ENCODE peak calls at places on chromosomes 6 and 20, in four cellular contexts. Q is GM12878, K is HepG2, Z is K562. A is an unnamed sample.

GRCh38 chr6:155872961-155873360 is 417.3 kb upstream of the NOX3 start:
- DNase-seq in Q (no peak), Z (no peak), K (no peak), A (no peak)

GRCh38 chr6:54335871-54336270 is 27.6 kb downstream of the TINAG start:
- DNase-seq in Q (no peak), Z (no peak), K (peak; percentile 1), A (no peak)

GRCh38 chr6:52497652-52498408 is 77.7 kb downstream of the EFHC1 start:
- DNase-seq in Z (no peak), K (no peak), Q (peak; percentile 95), A (no peak)

GRCh38 chr6:16420715-16421461 is 182.5 kb downstream of the GMPR start:
- DNase-seq in K (no peak), Z (no peak), Q (peak; percentile 97), A (no peak)

GRCh38 chr20:19233025-19233794 is 20.8 kb downstream of the SLC24A3 start:
- DNase-seq in Q (no peak), Z (no peak), K (no peak), A (no peak)

GRCh38 chr6:169665289-169665688 is 36.5 kb downstream of the WDR27 start:
- DNase-seq in Z (no peak), K (no peak), Q (no peak), A (no peak)

GRCh38 chr6:161168281-161168891 is 105.5 kb downstream of the AGPAT4 start:
- DNase-seq in Q (no peak), K (no peak), Z (no peak), A (no peak)

GRCh38 chr6:121592955-121593665 is 157.7 kb downstream of the GJA1 start:
- DNase-seq in Q (no peak), K (no peak), Z (no peak), A (no peak)

GRCh38 chr6:13589801-13590200 is 15.4 kb downstream of the SIRT5 start:
- DNase-seq in K (no peak), Z (no peak), Q (no peak), A (no peak)

GRCh38 chr6:118284736-118285360 is 263.2 kb upstream of the PLN start:
- DNase-seq in Z (no peak), Q (no peak), K (no peak), A (no peak)

GRCh38 chr6:118905851-118906250 is 11.9 kb downstream of the ASF1A start:
- DNase-seq in K (no peak), Q (no peak), Z (no peak), A (no peak)

GRCh38 chr6:158110986-158111385 is 57.1 kb downstream of the SERAC1 start:
- DNase-seq in K (no peak), Q (no peak), Z (no peak), A (no peak)

GRCh38 chr20:57217802-57218201 is 48.6 kb downstream of the BMP7 start:
- DNase-seq in Q (no peak), Z (no peak), K (no peak), A (no peak)

GRCh38 chr6:42616716-42617115 is 52.9 kb downstream of the UBR2 start:
- DNase-seq in K (no peak), Q (no peak), Z (no peak), A (no peak)

GRCh38 chr20:58921564-58921963 is 59.5 kb upstream of the NELFCD start:
- DNase-seq in Q (no peak), Z (no peak), K (no peak), A (no peak)

GRCh38 chr20:14178952-14179351 is 158.5 kb downstream of the FLRT3 start:
- DNase-seq in Z (no peak), K (no peak), Q (no peak), A (no peak)

GRCh38 chr6:31940256-31940664 is 5.6 kb upstream of the CFB start:
- DNase-seq in Q (no peak), K (peak; percentile 78), Z (no peak), A (no peak)

GRCh38 chr20:43909211-43909610 is 5.4 kb upstream of the TOX2 start:
- DNase-seq in Z (no peak), Q (no peak), K (no peak), A (no peak)

GRCh38 chr6:83884523-83884922 is 25.0 kb downstream of the CYB5R4 start:
- DNase-seq in Z (peak; percentile 62), K (peak; percentile 27), Q (peak; percentile 37), A (no peak)

GRCh38 chr6:166097914-166098522 is 69.6 kb downstream of the TBXT start:
- DNase-seq in K (peak; percentile 29), Z (peak; percentile 63), Q (no peak), A (peak; percentile 89)

GRCh38 chr6:13988049-13988738 is 63.4 kb downstream of the RNF182 start:
- DNase-seq in Q (no peak), K (no peak), Z (no peak), A (no peak)

GRCh38 chr6:30724906-30725667 is 4.9 kb downstream of the TUBB start:
- DNase-seq in Z (no peak), Q (no peak), K (no peak), A (no peak)

GRCh38 chr20:50801747-50802125 is 6.9 kb downstream of the BCAS4 start:
- DNase-seq in Q (no peak), K (no peak), Z (no peak), A (no peak)

GRCh38 chr6:72552938-72553337 is 68.9 kb upstream of the KCNQ5 start:
- DNase-seq in Q (no peak), K (no peak), Z (peak; percentile 30), A (no peak)

GRCh38 chr6:153790881-153791473 is 248.1 kb upstream of the OPRM1 start:
- DNase-seq in K (peak; percentile 37), Q (no peak), Z (no peak), A (peak; percentile 29)

GRCh38 chr6:135624402-135625297 is 127.1 kb upstream of the AHI1 start:
- DNase-seq in Z (no peak), Q (no peak), K (no peak), A (no peak)
- TF ChIP-seq MAX in Z (no peak), Q (no peak), K (no peak), A (no peak)

DNA sequence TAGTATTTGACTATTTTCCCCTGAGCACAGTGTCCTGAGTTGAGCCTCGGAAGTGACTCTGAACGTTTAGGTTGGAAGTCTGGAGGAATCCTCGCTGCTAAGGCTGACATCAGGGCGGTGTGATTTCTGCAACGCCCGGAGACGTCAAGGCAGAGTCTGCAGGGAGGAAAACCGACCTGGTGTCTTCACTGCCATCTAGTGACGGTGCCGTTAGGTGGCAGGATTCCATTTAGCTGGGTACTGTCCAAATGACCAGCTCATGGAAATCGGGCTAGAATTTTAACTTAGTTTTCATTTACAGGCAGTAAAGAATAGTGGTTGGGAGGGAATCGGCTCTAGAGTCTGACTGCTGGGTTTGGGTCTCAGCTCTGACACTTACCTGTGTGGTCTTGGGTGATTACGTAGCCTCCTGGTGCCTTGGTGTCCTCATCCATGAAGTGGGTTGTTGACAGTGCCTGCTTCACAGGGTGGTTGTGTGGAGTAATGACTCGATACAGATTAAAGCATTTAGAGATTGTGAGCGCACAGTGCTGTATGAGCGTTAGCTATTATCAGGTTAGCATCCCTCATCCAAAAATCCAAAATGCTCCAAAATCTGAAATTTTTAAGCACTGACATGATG is 35.0 kb downstream of the FOXF2 start:
- DNase-seq in K (peak; percentile 54), Q (no peak), Z (peak; percentile 57), A (peak; percentile 68)
- TF ChIP-seq CREM in K (no peak), Q (no peak), Z (no peak), A (no peak)

DNA sequence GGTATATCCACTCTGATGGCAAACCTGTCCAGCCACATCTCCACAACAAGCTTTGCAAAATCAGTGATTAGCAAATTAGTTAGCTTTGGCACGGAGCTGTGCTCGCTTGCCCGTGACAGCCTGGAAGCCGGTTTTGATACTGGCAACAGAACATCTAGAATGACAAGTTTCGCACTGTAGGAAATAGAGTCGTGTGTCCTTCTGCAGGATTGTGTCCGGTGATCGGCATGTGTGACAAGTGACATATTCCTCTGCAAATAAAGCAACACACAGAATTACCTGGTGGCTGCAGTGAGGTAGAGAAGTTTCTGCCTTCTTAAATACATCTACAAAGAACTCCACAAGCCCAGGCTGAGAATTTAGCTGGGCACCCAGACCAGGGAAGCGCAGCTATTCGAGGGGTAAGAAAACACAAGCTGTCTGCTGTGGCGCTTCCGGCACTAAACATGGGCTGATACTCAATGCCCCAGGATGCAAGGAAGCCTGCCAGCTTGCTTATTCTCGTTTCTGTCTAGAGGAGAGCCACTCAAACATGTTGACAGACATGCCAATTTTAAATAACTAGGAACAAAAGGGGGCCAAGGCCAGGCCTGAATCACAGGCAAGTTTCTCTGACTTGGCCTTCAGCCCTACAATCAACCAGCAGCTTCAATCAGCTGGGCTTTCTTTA is 22.3 kb downstream of the EIF2S2 start:
- DNase-seq in K (no peak), Z (no peak), Q (no peak), A (no peak)
- TF ChIP-seq USF2 in K (no peak), Z (no peak), Q (no peak), A (no peak)

GRCh38 chr6:27777614-27778355 is 134.4 kb downstream of the OR2B2 start:
- DNase-seq in Z (peak; percentile 78), Q (no peak), K (no peak), A (peak; percentile 47)
- TF ChIP-seq MAX in Z (peak; percentile 57), Q (no peak), K (no peak), A (no peak)

DNA sequence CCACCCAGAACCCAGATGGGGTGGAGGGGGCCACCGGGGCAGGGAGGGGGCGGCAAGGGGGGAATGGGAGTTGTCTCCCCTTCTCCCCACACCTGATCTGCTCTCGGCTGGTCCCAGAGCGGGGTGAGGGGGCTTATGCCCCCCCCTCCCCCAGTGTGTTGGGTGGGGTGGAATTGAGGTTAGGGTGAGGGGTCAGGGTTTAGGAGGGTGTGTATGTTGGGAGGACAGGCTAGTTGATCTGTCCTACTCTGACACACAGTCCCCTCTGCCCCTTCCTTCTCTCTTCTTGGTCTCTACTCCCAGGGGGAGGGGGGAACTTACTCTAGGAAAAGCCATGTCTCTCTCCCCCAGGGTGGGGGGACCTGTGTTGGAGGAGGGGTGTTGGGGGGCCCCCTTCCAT is 1.9 kb upstream of the ZBTB9 start:
- DNase-seq in K (no peak), Q (no peak), Z (no peak), A (no peak)
- TF ChIP-seq CREM in K (no peak), Q (no peak), Z (no peak), A (no peak)

GRCh38 chr6:40510442-40510841 is 76.7 kb downstream of the LRFN2 start:
- DNase-seq in Z (no peak), Q (no peak), K (no peak), A (no peak)

GRCh38 chr6:40509716-40510260 is 77.4 kb downstream of the LRFN2 start:
- DNase-seq in Q (no peak), Z (no peak), K (no peak), A (no peak)

GRCh38 chr6:40511884-40512283 is 75.3 kb downstream of the LRFN2 start:
- DNase-seq in Z (no peak), K (no peak), Q (no peak), A (no peak)

GRCh38 chr6:40509163-40509562 is 78.0 kb downstream of the LRFN2 start:
- DNase-seq in Q (no peak), Z (no peak), K (no peak), A (no peak)

DNA sequence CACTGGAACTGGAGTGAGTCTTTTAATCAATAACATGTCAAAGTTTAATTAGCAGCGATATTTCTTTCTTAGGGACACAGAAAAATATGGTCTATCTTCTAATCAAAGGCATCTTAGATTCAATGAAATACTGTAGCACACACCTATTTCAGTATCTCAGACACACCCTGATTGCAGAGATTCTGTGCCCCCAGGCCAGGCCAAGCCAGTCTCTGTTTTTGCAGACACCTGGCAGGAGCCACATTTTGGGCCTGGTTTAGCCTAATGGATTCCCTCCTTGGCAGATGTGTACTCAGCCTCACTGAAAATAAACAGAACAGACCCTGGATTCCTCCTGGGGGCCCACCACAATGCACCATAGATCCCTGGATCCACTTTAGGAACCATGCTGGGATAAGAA is 74.8 kb downstream of the LRFN2 start:
- DNase-seq in K (no peak), Z (no peak), Q (no peak), A (no peak)
- TF ChIP-seq USF2 in K (no peak), Z (no peak), Q (no peak), A (no peak)

GRCh38 chr6:10883312-10884244 is 1.7 kb upstream of the GCM2 start:
- DNase-seq in Q (no peak), K (no peak), Z (no peak), A (no peak)
- TF ChIP-seq MAX in Q (no peak), K (no peak), Z (no peak), A (no peak)